ENCODE peak calls at places on chromosomes 3 and 15, in ten cellular contexts. M is dorsolateral prefrontal cortex, B is fibroblast of mammary gland, N is tibial artery, G is endothelial cell, U is heart left ventricle, T is natural killer cell, X is neural crest cell, Q is uterus, J is type B pancreatic cell. Y is an unnamed sample.

GRCh38 chr3:11583638-11584046 is 60.1 kb downstream of the VGLL4 start:
- DNase-seq in T (no peak), U (no peak), B (peak), X (no peak), N (no peak), G (no peak), J (no peak), M (no peak), Q (peak), Y (no peak)

GRCh38 chr15:83398591-83398990 is 48.5 kb upstream of the SH3GL3 start:
- DNase-seq in J (no peak), T (no peak), X (no peak), B (peak), M (no peak), Q (no peak), G (no peak), U (no peak), N (no peak), Y (no peak)

GRCh38 chr3:129595544-129596193 is 10.8 kb downstream of the PLXND1 start:
- DNase-seq in G (no peak), M (no peak), B (no peak), N (no peak), X (no peak), T (no peak), Q (no peak), J (no peak), U (no peak), Y (no peak)

GRCh38 chr3:101828289-101828688 is 21.0 kb upstream of the NFKBIZ start:
- DNase-seq in G (no peak), U (no peak), B (peak), J (no peak), N (no peak), M (no peak), Q (no peak), T (no peak), X (no peak), Y (no peak)

GRCh38 chr15:68620721-68621528 is 42.1 kb downstream of the CORO2B start:
- DNase-seq in J (no peak), Q (peak), M (peak), G (no peak), X (no peak), B (peak), T (no peak), U (peak), N (peak), Y (no peak)

GRCh38 chr15:49187537-49188245 is 17.6 kb downstream of the GALK2 start:
- DNase-seq in U (no peak), X (no peak), Q (no peak), T (no peak), J (no peak), M (no peak), N (no peak), B (peak), G (no peak), Y (no peak)

GRCh38 chr3:53626876-53627275 is 132.5 kb downstream of the CACNA1D start:
- DNase-seq in U (no peak), Q (no peak), N (no peak), G (no peak), X (no peak), M (no peak), J (no peak), T (no peak), B (no peak), Y (no peak)

GRCh38 chr3:127677541-127678314 is 5.0 kb downstream of the ABTB1 start:
- DNase-seq in B (no peak), G (no peak), T (peak), N (peak), Q (peak), M (no peak), X (no peak), U (no peak), J (no peak), Y (no peak)

GRCh38 chr3:133940536-133940935 is 44.9 kb upstream of the RAB6B start:
- DNase-seq in Q (no peak), N (no peak), T (no peak), X (no peak), U (no peak), G (no peak), M (no peak), B (no peak), J (no peak), Y (no peak)

GRCh38 chr15:99474041-99474906 is 91.5 kb upstream of the MEF2A start:
- DNase-seq in J (no peak), Q (no peak), G (no peak), N (peak), U (peak), X (no peak), T (no peak), B (no peak), M (no peak), Y (no peak)

GRCh38 chr15:99238849-99239248 is 10.5 kb downstream of the TTC23 start:
- DNase-seq in T (no peak), M (no peak), J (no peak), X (no peak), U (no peak), G (no peak), N (no peak), Q (no peak), B (no peak), Y (no peak)

GRCh38 chr15:79091204-79091867 is 756 bp upstream of the RASGRF1 start:
- DNase-seq in B (peak), J (peak), M (no peak), U (no peak), Q (no peak), X (peak), T (no peak), N (no peak), G (peak), Y (no peak)

GRCh38 chr15:91704343-91704742 is 149.2 kb upstream of the SLCO3A1 start:
- DNase-seq in M (no peak), U (no peak), T (no peak), B (no peak), J (no peak), Q (no peak), X (no peak), G (no peak), N (no peak), Y (no peak)

GRCh38 chr15:78951841-78952238 is 7.0 kb upstream of the CTSH start:
- DNase-seq in G (no peak), J (no peak), M (no peak), T (no peak), U (no peak), B (no peak), N (no peak), Q (no peak), X (no peak), Y (no peak)

GRCh38 chr3:150232992-150233451 is 175.1 kb upstream of the TSC22D2 start:
- DNase-seq in T (no peak), B (peak), N (no peak), X (no peak), U (peak), G (no peak), J (no peak), Q (no peak), M (peak), Y (no peak)

GRCh38 chr3:138468886-138469285 is 34.5 kb downstream of the ESYT3 start:
- DNase-seq in X (no peak), T (no peak), B (no peak), Q (no peak), N (no peak), G (no peak), M (no peak), J (no peak), U (no peak), Y (no peak)

GRCh38 chr3:132966374-132966773 is 71.8 kb upstream of the TMEM108 start:
- DNase-seq in J (no peak), U (no peak), X (no peak), B (no peak), T (no peak), G (no peak), N (no peak), M (no peak), Q (no peak), Y (no peak)

GRCh38 chr3:188270423-188270972 is 116.5 kb downstream of the LPP start:
- DNase-seq in U (no peak), G (no peak), X (no peak), N (peak), Q (peak), B (peak), M (no peak), T (no peak), J (no peak), Y (no peak)

GRCh38 chr3:33096103-33096868 is 660 bp downstream of the GLB1 start:
- DNase-seq in B (peak), T (peak), G (peak), U (peak), M (no peak), X (peak), Q (no peak), N (peak), J (no peak), Y (peak)

GRCh38 chr3:18445421-18446066 is 20.4 kb upstream of the SATB1 start:
- DNase-seq in T (peak), J (no peak), U (no peak), B (no peak), N (no peak), Q (peak), M (no peak), X (no peak), G (no peak), Y (no peak)

GRCh38 chr15:63126726-63127125 is 5.1 kb downstream of the LACTB start:
- DNase-seq in M (no peak), J (no peak), U (no peak), G (no peak), N (no peak), X (no peak), T (no peak), B (no peak), Q (no peak), Y (no peak)

GRCh38 chr15:63118854-63119253 is 2.8 kb upstream of the LACTB start:
- DNase-seq in N (no peak), B (no peak), T (no peak), M (no peak), X (no peak), G (no peak), J (no peak), U (no peak), Q (no peak), Y (no peak)

GRCh38 chr15:63124506-63124905 is 2.8 kb downstream of the LACTB start:
- DNase-seq in Q (no peak), N (no peak), T (no peak), B (no peak), J (no peak), U (no peak), G (no peak), X (no peak), M (no peak), Y (no peak)

GRCh38 chr15:63121382-63122001 is at the start of gene LACTB:
- DNase-seq in U (peak), B (peak), Q (peak), J (peak), N (peak), X (peak), T (peak), G (peak), M (peak), Y (peak)

GRCh38 chr15:63122002-63122893 is 587 bp downstream of the LACTB start:
- DNase-seq in B (peak), M (peak), G (peak), N (peak), T (peak), X (peak), J (peak), U (peak), Q (peak), Y (peak)
- TF ChIP-seq CTCF in B (no peak), M (peak), G (peak), N (peak), T (no peak), X (peak), J (peak), U (peak), Q (peak), Y (peak)

DNA sequence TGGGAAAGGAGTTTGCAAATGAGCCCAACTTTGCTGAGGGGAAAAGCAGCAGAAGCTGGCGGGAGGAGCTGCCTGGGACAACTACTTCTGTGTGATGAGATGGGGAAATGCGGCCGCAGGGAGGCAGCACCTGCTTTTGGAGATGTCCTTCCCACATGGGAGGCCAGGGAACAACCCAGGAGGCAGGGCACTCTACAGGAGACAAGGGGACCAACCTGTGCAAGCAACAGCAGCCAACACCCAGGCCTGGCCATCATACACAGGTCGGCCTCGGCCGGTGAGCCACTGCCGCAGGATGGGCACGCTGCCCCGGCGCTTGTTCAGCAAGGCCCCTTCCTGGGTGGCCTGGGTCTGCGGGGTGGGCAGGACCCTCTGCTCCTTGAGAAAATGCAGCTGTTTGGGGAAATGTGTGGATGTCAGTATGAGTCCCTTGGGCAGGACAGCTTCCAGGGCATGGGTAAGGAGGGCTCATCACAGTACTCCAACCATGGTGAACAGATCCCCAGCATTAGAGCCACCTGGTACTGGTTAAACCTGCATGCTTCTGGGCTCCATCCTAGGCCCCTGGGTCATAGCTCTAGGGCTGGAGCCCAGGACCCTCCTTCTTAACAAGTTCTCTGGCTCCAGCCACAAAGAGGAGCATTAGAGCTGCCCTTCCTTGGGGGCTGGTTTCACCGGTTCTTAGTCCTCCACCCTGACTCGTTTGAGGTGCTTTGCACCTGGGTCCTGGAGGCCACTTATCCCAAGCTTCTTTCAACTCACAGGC is 11.6 kb downstream of the EPB42 start:
- DNase-seq in X (no peak), U (no peak), J (no peak), M (no peak), Q (no peak), T (no peak), G (peak), N (no peak), B (no peak), Y (no peak)
- TF ChIP-seq CTCF in X (no peak), U (peak), J (peak), M (no peak), Q (no peak), T (no peak), G (no peak), N (no peak), B (no peak), Y (peak)

GRCh38 chr15:89770041-89770440 is 6.1 kb upstream of the MESP2 start:
- DNase-seq in T (no peak), U (no peak), M (no peak), Q (no peak), N (no peak), G (no peak), B (peak), J (no peak), X (no peak), Y (no peak)

GRCh38 chr15:89774492-89774891 is 1.6 kb upstream of the MESP2 start:
- DNase-seq in U (no peak), T (no peak), X (no peak), N (no peak), J (no peak), M (no peak), Q (no peak), B (no peak), G (no peak), Y (no peak)

GRCh38 chr15:89775815-89776214 is 317 bp upstream of the MESP2 start:
- DNase-seq in X (no peak), T (no peak), M (no peak), U (no peak), Q (no peak), J (no peak), G (no peak), N (no peak), B (no peak), Y (no peak)

GRCh38 chr15:89776274-89777072 is at the start of gene MESP2:
- DNase-seq in Q (peak), G (peak), T (peak), J (peak), M (peak), U (peak), B (peak), N (peak), X (peak), Y (peak)

DNA sequence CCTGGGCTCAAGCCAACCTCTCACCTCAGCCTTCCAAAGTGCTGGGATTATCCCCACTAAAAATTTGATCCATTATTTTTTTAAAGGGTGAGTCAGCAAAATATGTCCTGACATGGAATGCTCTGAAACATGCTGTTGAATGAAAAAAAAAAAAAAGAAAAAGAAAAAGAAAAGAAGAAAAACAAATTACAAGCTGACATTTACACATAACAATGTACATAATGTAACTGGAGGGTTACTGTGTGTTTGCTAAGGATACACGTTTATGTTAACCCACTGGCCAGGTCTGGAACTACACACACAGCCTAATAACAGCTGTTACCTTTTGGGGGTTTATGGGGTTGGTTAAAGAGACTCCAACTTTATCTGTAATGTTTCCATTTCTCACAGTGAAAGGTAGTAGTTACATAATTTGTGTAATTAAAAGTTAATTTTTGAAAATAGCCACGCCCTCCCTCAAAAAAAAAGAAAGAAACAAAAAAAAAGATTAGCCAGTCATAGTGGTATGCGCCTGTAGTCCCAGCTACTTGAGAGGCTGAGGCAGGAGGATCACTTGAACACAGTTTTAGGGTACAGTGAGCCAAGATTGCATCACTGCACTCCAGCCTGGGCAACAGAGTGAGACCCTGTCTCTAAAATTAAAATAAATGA is 3.1 kb upstream of the MESP2 start:
- DNase-seq in J (no peak), G (no peak), M (no peak), Q (no peak), U (no peak), T (no peak), N (no peak), X (no peak), B (no peak), Y (no peak)
- TF ChIP-seq CTCF in J (peak), G (no peak), M (peak), Q (no peak), U (no peak), T (no peak), N (no peak), X (peak), B (peak), Y (peak)

GRCh38 chr15:80789836-80790235 is 10.7 kb downstream of the CEMIP start:
- DNase-seq in M (no peak), Q (no peak), T (no peak), G (no peak), N (no peak), B (no peak), J (no peak), X (no peak), U (no peak), Y (no peak)

GRCh38 chr15:80787238-80787805 is 8.2 kb downstream of the CEMIP start:
- DNase-seq in T (no peak), U (no peak), X (no peak), Q (no peak), B (no peak), M (no peak), N (no peak), J (no peak), G (no peak), Y (no peak)

GRCh38 chr15:80789296-80789695 is 10.1 kb downstream of the CEMIP start:
- DNase-seq in U (no peak), J (no peak), G (no peak), M (no peak), T (no peak), Q (no peak), N (no peak), B (peak), X (no peak), Y (no peak)

GRCh38 chr15:80788536-80788935 is 9.4 kb downstream of the CEMIP start:
- DNase-seq in Q (no peak), B (no peak), X (no peak), M (no peak), N (no peak), T (no peak), J (no peak), G (no peak), U (no peak), Y (no peak)

DNA sequence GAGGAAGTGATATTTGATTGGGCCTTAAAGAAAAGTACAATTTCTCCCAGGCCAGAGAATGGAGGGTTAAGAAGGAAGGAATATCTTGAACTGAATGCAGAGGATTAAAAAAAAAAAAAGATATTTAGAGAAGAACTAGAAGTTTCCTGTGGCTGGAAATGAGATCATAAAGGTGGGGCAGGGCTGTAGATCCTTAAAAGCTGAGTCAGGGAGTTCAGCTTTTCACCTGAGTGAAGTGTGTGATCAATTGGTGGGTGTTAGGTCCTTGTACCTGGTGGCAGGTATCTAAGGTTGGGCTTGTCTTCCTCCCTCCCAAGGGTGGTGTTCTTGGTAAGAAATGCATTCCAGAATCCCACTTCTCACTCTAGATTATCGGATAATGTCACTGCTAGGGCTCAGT is 11.8 kb downstream of the CEMIP start:
- DNase-seq in T (no peak), M (no peak), N (no peak), B (no peak), G (no peak), U (no peak), J (no peak), Q (no peak), X (no peak), Y (no peak)
- TF ChIP-seq CTCF in T (no peak), M (no peak), N (no peak), B (no peak), G (no peak), U (no peak), J (no peak), Q (no peak), X (no peak), Y (no peak)

DNA sequence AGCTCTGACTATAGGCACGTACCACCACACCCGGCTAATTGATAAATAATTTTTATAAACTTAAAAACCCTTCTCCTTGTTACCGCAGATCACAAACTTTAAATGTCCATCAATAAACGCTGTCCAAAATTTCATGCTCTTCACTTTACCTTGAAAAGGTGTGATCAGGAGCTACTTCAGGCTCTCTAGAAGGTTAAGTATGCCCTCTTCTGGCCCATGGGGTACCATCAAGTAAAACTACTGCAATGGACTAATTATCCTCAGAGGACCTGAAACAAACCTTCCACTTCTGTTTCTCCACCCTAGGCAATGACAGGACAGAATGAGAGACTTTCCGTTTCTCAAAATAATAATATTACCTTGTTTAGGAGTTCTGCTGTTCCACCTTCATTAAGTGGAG is 9.2 kb downstream of the LZTFL1 start:
- DNase-seq in X (no peak), U (no peak), B (peak), J (no peak), G (no peak), M (no peak), N (no peak), T (no peak), Q (no peak), Y (no peak)
- TF ChIP-seq CTCF in X (peak), U (peak), B (peak), J (peak), G (no peak), M (no peak), N (no peak), T (no peak), Q (no peak), Y (peak)

DNA sequence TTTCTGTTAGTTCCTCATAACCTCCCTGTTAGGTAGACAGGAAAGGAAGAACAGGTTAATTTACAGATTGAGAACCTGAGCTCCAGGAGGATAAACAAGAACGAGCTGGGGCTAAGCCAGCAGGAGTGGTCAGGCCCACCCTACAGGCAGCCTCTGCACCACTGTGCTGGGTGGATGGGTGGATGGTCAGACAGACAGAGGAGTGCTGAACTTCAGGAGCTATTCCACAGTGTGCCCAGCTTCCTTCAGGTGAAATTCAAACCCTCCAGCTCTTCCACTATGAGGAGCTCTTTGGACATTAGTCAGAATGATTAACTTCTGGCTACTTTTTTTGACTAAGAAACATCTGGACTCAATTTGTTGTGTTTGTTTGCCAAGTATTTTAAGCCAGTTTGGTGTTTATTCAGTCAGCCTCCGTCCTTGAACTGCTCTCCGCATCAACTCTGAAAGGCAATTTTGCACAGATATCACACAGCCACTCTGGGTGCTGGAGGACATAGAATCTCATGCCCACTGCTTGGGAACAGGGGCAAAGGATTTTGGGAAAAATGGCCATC is 361.9 kb downstream of the CLSTN2 start:
- DNase-seq in T (no peak), Q (no peak), G (no peak), J (no peak), B (peak), N (no peak), X (no peak), U (no peak), M (no peak), Y (no peak)
- TF ChIP-seq CTCF in T (no peak), Q (no peak), G (no peak), J (no peak), B (peak), N (no peak), X (no peak), U (no peak), M (no peak), Y (no peak)